ENCODE peak calls at places on chromosomes 12 and 14, in ten cellular contexts. I is Right ventricle myocardium superior; L is activated CD8-positive, alpha-beta memory T cell treated with anti-CD3 and anti-CD28 coated beads for 4 hours; N is stimulated activated CD4-positive, alpha-beta T cell treated with anti-CD3 and anti-CD28 coated beads, TNF-alpha, amount 100 ng/mL, for 24 hours; R is caudate nucleus; W is fibroblast of lung; H is activated CD4-positive, alpha-beta T cell treated with anti-CD3 and anti-CD28 coated beads, Interleukin-2, amount 10 ng/mL, durations not matched to agents 7 days and 5 days; C is NCI-H510A treated with DMSO at 0.1 percent for 48 hours; Z is amniotic stem cell; F is A549. V is an unnamed sample.

GRCh38 chr12:131934535-131934934 is 5.5 kb downstream of the PUS1 start:
- DNase-seq in R (no peak), H (no peak), C (no peak), F (no peak), I (peak; percentile 35), Z (no peak), N (no peak), L (no peak), W (no peak), V (no peak)

GRCh38 chr14:87994974-87995373 is 2.0 kb upstream of the GALC start:
- DNase-seq in L (no peak), R (no peak), F (no peak), W (no peak), Z (no peak), H (no peak), I (no peak), N (no peak), C (no peak), V (no peak)

GRCh38 chr12:27109339-27110023 is 27.1 kb upstream of the C12orf71 start:
- DNase-seq in L (no peak), N (no peak), Z (no peak), R (no peak), W (peak; percentile 65), H (no peak), I (no peak), C (no peak), F (no peak), V (no peak)

GRCh38 chr14:59349154-59349772 is 115.9 kb downstream of the GPR135 start:
- DNase-seq in F (no peak), R (no peak), H (no peak), L (no peak), C (no peak), N (no peak), W (no peak), Z (no peak), I (no peak), V (no peak)

GRCh38 chr12:11897923-11898322 is 172.8 kb upstream of the BCL2L14 start:
- DNase-seq in I (no peak), N (no peak), H (no peak), W (no peak), L (no peak), F (no peak), R (no peak), C (no peak), Z (no peak), V (no peak)

GRCh38 chr12:12899530-12900380 is 8.4 kb downstream of the GPRC5A start:
- DNase-seq in H (no peak), F (no peak), C (no peak), I (no peak), W (peak; percentile 97), N (peak; percentile 30), L (no peak), R (no peak), Z (peak; percentile 68), V (peak; percentile 73)

GRCh38 chr12:89980236-89980635 is 271.6 kb upstream of the ATP2B1 start:
- DNase-seq in C (no peak), N (no peak), Z (no peak), H (no peak), I (no peak), L (no peak), F (no peak), W (peak; percentile 63), R (no peak), V (no peak)

GRCh38 chr12:52170827-52171226 is 21.0 kb downstream of the KRT80 start:
- DNase-seq in Z (no peak), R (no peak), W (no peak), I (no peak), C (no peak), H (no peak), F (no peak), N (no peak), L (no peak), V (no peak)

GRCh38 chr12:12564911-12565310 is 2.2 kb upstream of the DUSP16 start:
- DNase-seq in L (no peak), Z (no peak), W (no peak), I (no peak), F (no peak), H (no peak), R (no peak), N (no peak), C (no peak), V (no peak)

GRCh38 chr12:53625946-53626701 is at the start of gene ATF7:
- DNase-seq in F (peak; percentile 97), W (peak; percentile 98), L (peak; percentile 93), C (peak; percentile 98), N (peak; percentile 97), H (peak; percentile 98), Z (peak; percentile 92), R (peak; percentile 93), I (peak; percentile 98), V (peak; percentile 96)

GRCh38 chr14:91927216-91927615 is 20.3 kb downstream of the FBLN5 start:
- DNase-seq in F (no peak), W (no peak), C (no peak), L (no peak), Z (no peak), N (no peak), H (no peak), I (no peak), R (no peak), V (no peak)

GRCh38 chr12:47085815-47086252 is 6.1 kb upstream of the AMIGO2 start:
- DNase-seq in N (no peak), C (peak; percentile 64), Z (peak; percentile 58), F (no peak), W (peak; percentile 39), H (peak; percentile 63), R (no peak), I (no peak), L (peak; percentile 44), V (no peak)

GRCh38 chr14:41187868-41188267 is 418.8 kb upstream of the LRFN5 start:
- DNase-seq in H (no peak), Z (no peak), I (no peak), N (no peak), F (no peak), L (no peak), R (no peak), C (no peak), W (no peak), V (no peak)